ENCODE peak calls at places on chromosome 14, in four cellular contexts. E is HepG2, V is K562, B is GM12878. C is an unnamed sample.
A peak's percentile ranks its signal among the peaks of the same experiment; 100 is the strongest.

GRCh38 chr14:71022015-71022919 is 115.0 kb downstream of the PCNX1 start:
- DNase-seq in B (no peak), V (no peak), E (no peak), C (no peak)

GRCh38 chr14:96567289-96567899 is 65.2 kb downstream of the PAPOLA start:
- DNase-seq in E (peak; percentile 21), B (no peak), V (peak; percentile 40), C (no peak)

GRCh38 chr14:84162658-84163057 is 1367.3 kb upstream of the FLRT2 start:
- DNase-seq in V (no peak), B (no peak), E (no peak), C (no peak)

GRCh38 chr14:56752428-56752827 is 57.9 kb downstream of the OTX2 start:
- DNase-seq in V (no peak), B (no peak), E (no peak), C (no peak)

GRCh38 chr14:69092840-69093422 is 60.0 kb downstream of the DCAF5 start:
- DNase-seq in V (no peak), E (no peak), B (no peak), C (no peak)

GRCh38 chr14:29216316-29216715 is 449.7 kb downstream of the FOXG1 start:
- DNase-seq in E (no peak), B (no peak), V (no peak), C (no peak)

GRCh38 chr14:52258783-52259182 is 8.7 kb upstream of the PTGDR start:
- DNase-seq in E (no peak), V (no peak), B (no peak), C (no peak)

GRCh38 chr14:45094275-45094674 is 10.4 kb downstream of the PRPF39 start:
- DNase-seq in B (no peak), V (no peak), E (no peak), C (no peak)

GRCh38 chr14:75968461-75968860 is 13.3 kb downstream of the TGFB3 start:
- DNase-seq in B (no peak), E (no peak), V (no peak), C (no peak)

GRCh38 chr14:34180428-34180827 is 229.6 kb upstream of the EGLN3 start:
- DNase-seq in V (no peak), B (no peak), E (peak; percentile 31), C (no peak)

GRCh38 chr14:72782182-72782508 is 111.8 kb downstream of the DPF3 start:
- DNase-seq in E (no peak), B (no peak), V (no peak), C (no peak)

GRCh38 chr14:57326253-57326652 is 57.5 kb downstream of the AP5M1 start:
- DNase-seq in V (no peak), B (peak; percentile 13), E (no peak), C (no peak)

GRCh38 chr14:71203306-71203705 is 296.0 kb downstream of the PCNX1 start:
- DNase-seq in B (no peak), E (no peak), V (no peak), C (no peak)

GRCh38 chr14:96038920-96039632 is at the start of gene C14orf132:
- DNase-seq in E (no peak), V (peak; percentile 6), B (no peak), C (peak; percentile 96)

GRCh38 chr14:103623883-103624482 is 5.0 kb upstream of the KLC1 start:
- DNase-seq in B (no peak), E (no peak), V (no peak), C (no peak)

GRCh38 chr14:46672128-46672527 is 20.5 kb upstream of the RPL10L start:
- DNase-seq in V (no peak), B (no peak), E (no peak), C (no peak)
- TF ChIP-seq ZBTB33 in V (no peak), B (no peak), E (no peak), C (no peak)

GRCh38 chr14:36194645-36195044 is 18.1 kb upstream of the PTCSC3 start:
- DNase-seq in B (no peak), V (no peak), E (no peak), C (no peak)
- TF ChIP-seq YY1 in B (no peak), V (no peak), E (no peak), C (no peak)

GRCh38 chr14:61151276-61151675 is 129.9 kb downstream of the TMEM30B start:
- DNase-seq in B (no peak), V (no peak), E (no peak), C (no peak)
- TF ChIP-seq EP300 in B (no peak), V (no peak), E (no peak), C (no peak)

DNA sequence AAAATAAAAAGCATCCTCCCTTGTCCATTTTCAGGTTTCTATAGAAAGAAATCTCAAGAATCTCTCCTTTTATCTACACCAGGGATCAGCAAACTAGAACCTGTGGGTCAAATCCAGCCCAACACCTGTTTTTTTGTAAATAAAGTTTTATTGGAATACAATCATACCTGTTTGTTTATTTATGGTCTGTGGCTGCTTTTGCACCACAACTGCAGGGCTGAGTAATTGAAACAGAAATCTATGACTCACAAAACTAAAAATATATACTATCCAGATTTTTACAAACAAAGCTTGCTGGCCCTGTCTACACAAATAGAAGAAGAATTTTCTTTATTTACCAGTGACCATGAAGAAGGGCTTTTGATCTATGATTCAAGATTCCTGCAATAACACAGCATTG is 95.1 kb upstream of the COCH start:
- DNase-seq in E (no peak), V (no peak), B (no peak), C (no peak)
- TF ChIP-seq ZBTB33 in E (no peak), V (no peak), B (no peak), C (no peak)

C was measured in SK-N-SH.